ENCODE peak calls at places on chromosomes 12 and 14, in five cellular contexts. V, C, W, U and I are unnamed samples.

GRCh38 chr12:62434504-62435336 is 31.9 kb upstream of the MON2 start:
- DNase-seq in V (peak; percentile 29), C (no peak), W (no peak), U (no peak), I (peak; percentile 5)

GRCh38 chr12:119208626-119209061 is 29.9 kb downstream of the HSPB8 start:
- DNase-seq in V (peak; percentile 28), C (peak; percentile 74), W (no peak), U (no peak), I (peak; percentile 53)

GRCh38 chr14:36857136-36857535 is 195.5 kb downstream of the PAX9 start:
- DNase-seq in V (no peak), C (no peak), W (no peak), U (no peak), I (no peak)

GRCh38 chr14:77470192-77470870 is 12.4 kb downstream of the AHSA1 start:
- DNase-seq in V (no peak), C (no peak), W (no peak), U (no peak), I (no peak)

GRCh38 chr14:104135121-104135903 is 3.1 kb upstream of the KIF26A start:
- DNase-seq in V (no peak), C (peak; percentile 57), W (no peak), U (no peak), I (no peak)

GRCh38 chr14:43778607-43778955 is 728.5 kb downstream of the FSCB start:
- DNase-seq in V (no peak), C (no peak), W (no peak), U (no peak), I (no peak)

GRCh38 chr12:47901285-47902093 is 3.3 kb downstream of the VDR start:
- DNase-seq in V (no peak), C (no peak), W (no peak), U (no peak), I (no peak)

GRCh38 chr12:27531916-27532315 is 7.9 kb downstream of the PPFIBP1 start:
- DNase-seq in V (no peak), C (no peak), W (no peak), U (no peak), I (no peak)

GRCh38 chr12:4274960-4275868 is 1.7 kb downstream of the CCND2 start:
- DNase-seq in V (no peak), C (no peak), W (no peak), U (no peak), I (no peak)